ENCODE peak calls at places on chromosomes 5 and 9, in seven cellular contexts. Q is kidney glomerular epithelial cell, V is tibial nerve, P is M059J, K is fibroblast of the aortic adventitia, B is HTR-8/SVneo, U is GF-D8. W is an unnamed sample.

GRCh38 chr5:142748132-142748531 is 22.0 kb upstream of the ARHGAP26 start:
- DNase-seq in P (no peak), B (no peak), Q (no peak), K (peak), V (no peak), U (no peak), W (no peak)

GRCh38 chr5:180830253-180831138 is 27.9 kb upstream of the MGAT1 start:
- DNase-seq in U (peak), Q (no peak), B (no peak), P (peak), V (no peak), K (peak), W (no peak)

GRCh38 chr9:37650873-37651768 is at the start of gene FRMPD1:
- DNase-seq in P (peak), B (peak), V (no peak), U (no peak), Q (peak), K (peak), W (peak)

GRCh38 chr5:134139891-134140469 is 25.5 kb downstream of the TCF7 start:
- DNase-seq in P (no peak), U (no peak), Q (no peak), K (no peak), V (no peak), B (no peak), W (no peak)

GRCh38 chr5:179865471-179866240 is 7.0 kb upstream of the MRNIP start:
- DNase-seq in K (no peak), V (no peak), P (no peak), U (no peak), Q (no peak), B (no peak), W (no peak)

GRCh38 chr5:172549708-172550095 is 91.4 kb upstream of the NEURL1B start:
- DNase-seq in U (no peak), P (no peak), K (no peak), B (no peak), Q (no peak), V (no peak), W (no peak)

GRCh38 chr5:5523066-5523505 is 100.6 kb downstream of the ICE1 start:
- DNase-seq in K (peak), B (no peak), V (no peak), P (peak), Q (no peak), U (no peak), W (peak)

GRCh38 chr5:136132087-136132486 is 558 bp upstream of the SMAD5 start:
- DNase-seq in P (no peak), B (peak), V (no peak), U (no peak), K (no peak), Q (peak), W (no peak)

GRCh38 chr9:19720374-19720773 is 68.5 kb downstream of the SLC24A2 start:
- DNase-seq in P (peak), Q (peak), U (no peak), K (peak), V (no peak), B (no peak), W (peak)

GRCh38 chr5:90131734-90132133 is 277.8 kb downstream of the CETN3 start:
- DNase-seq in K (peak), U (no peak), Q (no peak), V (no peak), B (no peak), P (no peak), W (no peak)

GRCh38 chr5:9605041-9605440 is 25.1 kb downstream of the TAS2R1 start:
- DNase-seq in K (no peak), Q (no peak), P (no peak), V (no peak), U (no peak), B (no peak), W (no peak)

GRCh38 chr5:65482727-65483473 is 1.2 kb upstream of the ADAMTS6 start:
- DNase-seq in P (peak), Q (peak), B (peak), U (no peak), V (peak), K (peak), W (peak)

GRCh38 chr5:67493676-67494075 is 297.1 kb upstream of the CD180 start:
- DNase-seq in P (peak), Q (no peak), V (no peak), B (no peak), U (no peak), K (peak), W (peak)

GRCh38 chr5:139130217-139130616 is 68.0 kb downstream of the SIL1 start:
- DNase-seq in U (no peak), V (no peak), B (no peak), P (no peak), K (no peak), Q (no peak), W (no peak)

GRCh38 chr5:132427285-132428146 is 58.0 kb downstream of the SLC22A5 start:
- DNase-seq in P (peak), U (no peak), Q (no peak), K (no peak), V (no peak), B (no peak), W (no peak)

GRCh38 chr9:15724006-15724405 is 171.2 kb downstream of the CCDC171 start:
- DNase-seq in P (peak), K (peak), U (no peak), Q (no peak), V (no peak), B (no peak), W (no peak)

GRCh38 chr9:92986175-92987110 is 39.1 kb downstream of the FGD3 start:
- DNase-seq in B (no peak), Q (no peak), V (peak), K (peak), P (no peak), U (no peak), W (peak)

GRCh38 chr9:91131433-91131839 is 230.3 kb downstream of the AUH start:
- DNase-seq in Q (peak), U (no peak), P (peak), B (peak), V (no peak), K (peak), W (peak)

GRCh38 chr5:56039985-56040384 is 45.2 kb upstream of the IL6ST start:
- DNase-seq in Q (no peak), K (peak), V (no peak), U (no peak), B (no peak), P (peak), W (peak)

GRCh38 chr9:88184986-88185385 is 46.7 kb upstream of the SPATA31C2 start:
- DNase-seq in V (no peak), U (no peak), K (no peak), B (no peak), Q (no peak), P (no peak), W (no peak)

GRCh38 chr5:180109920-180110319 is 38.4 kb upstream of the RNF130 start:
- DNase-seq in V (no peak), K (no peak), U (no peak), Q (no peak), P (no peak), B (no peak), W (no peak)